ENCODE peak calls at places on chromosomes 11 and 22, in five cellular contexts. One of them, this sample, is unnamed.

GRCh38 chr22:23397618-23398567 is 182.2 kb downstream of the IGLL1 start:
- DNase-seq in bronchial epithelial cell: no peak
- DNase-seq in ecto neural progenitor cell: no peak
- DNase-seq in non-pigmented ciliary epithelial cell: no peak
- DNase-seq in tibial nerve: no peak
- DNase-seq in this sample: no peak

GRCh38 chr11:36499325-36499724 is 10.7 kb downstream of the TRAF6 start:
- DNase-seq in non-pigmented ciliary epithelial cell: no peak
- DNase-seq in bronchial epithelial cell: no peak
- DNase-seq in tibial nerve: no peak
- DNase-seq in ecto neural progenitor cell: no peak
- DNase-seq in this sample: no peak

GRCh38 chr11:57181678-57182305 is at the start of gene LRRC55:
- DNase-seq in bronchial epithelial cell: no peak
- DNase-seq in tibial nerve: no peak
- DNase-seq in ecto neural progenitor cell: no peak
- DNase-seq in non-pigmented ciliary epithelial cell: no peak
- DNase-seq in this sample: no peak

GRCh38 chr11:123318623-123319022 is 111.4 kb upstream of the GRAMD1B start:
- DNase-seq in ecto neural progenitor cell: no peak
- DNase-seq in non-pigmented ciliary epithelial cell: no peak
- DNase-seq in bronchial epithelial cell: no peak
- DNase-seq in tibial nerve: no peak
- DNase-seq in this sample: no peak

GRCh38 chr22:47987885-47988515 is 1225.5 kb downstream of the TBC1D22A start:
- DNase-seq in non-pigmented ciliary epithelial cell: no peak
- DNase-seq in tibial nerve: no peak
- DNase-seq in bronchial epithelial cell: no peak
- DNase-seq in ecto neural progenitor cell: no peak
- DNase-seq in this sample: no peak

GRCh38 chr11:57585301-57585700 is 12.2 kb upstream of the SERPING1 start:
- DNase-seq in ecto neural progenitor cell: no peak
- DNase-seq in non-pigmented ciliary epithelial cell: no peak
- DNase-seq in bronchial epithelial cell: no peak
- DNase-seq in tibial nerve: no peak
- DNase-seq in this sample: no peak

GRCh38 chr22:30982501-30982900 is 13.4 kb downstream of the TUG1 start:
- DNase-seq in ecto neural progenitor cell: no peak
- DNase-seq in bronchial epithelial cell: no peak
- DNase-seq in tibial nerve: no peak
- DNase-seq in non-pigmented ciliary epithelial cell: no peak
- DNase-seq in this sample: no peak

GRCh38 chr11:105881027-105881426 is 141.0 kb downstream of the MSANTD4 start:
- DNase-seq in tibial nerve: no peak
- DNase-seq in bronchial epithelial cell: no peak
- DNase-seq in non-pigmented ciliary epithelial cell: no peak
- DNase-seq in ecto neural progenitor cell: no peak
- DNase-seq in this sample: no peak

GRCh38 chr11:71913716-71914115 is 14.7 kb downstream of the XNDC1N start:
- DNase-seq in ecto neural progenitor cell: no peak
- DNase-seq in bronchial epithelial cell: no peak
- DNase-seq in non-pigmented ciliary epithelial cell: no peak
- DNase-seq in tibial nerve: no peak
- DNase-seq in this sample: no peak

GRCh38 chr11:61769169-61769920 is 16.9 kb downstream of the MYRF start:
- DNase-seq in tibial nerve: no peak
- DNase-seq in non-pigmented ciliary epithelial cell: peak; percentile 19
- DNase-seq in bronchial epithelial cell: no peak
- DNase-seq in ecto neural progenitor cell: peak; percentile 59
- DNase-seq in this sample: no peak

GRCh38 chr11:132631956-132632355 is 900.3 kb downstream of the OPCML start:
- DNase-seq in non-pigmented ciliary epithelial cell: no peak
- DNase-seq in bronchial epithelial cell: no peak
- DNase-seq in ecto neural progenitor cell: no peak
- DNase-seq in tibial nerve: no peak
- DNase-seq in this sample: no peak

GRCh38 chr11:66478823-66479740 is 1.2 kb upstream of the DPP3 start:
- DNase-seq in tibial nerve: no peak
- DNase-seq in bronchial epithelial cell: peak; percentile 25
- DNase-seq in ecto neural progenitor cell: no peak
- DNase-seq in non-pigmented ciliary epithelial cell: no peak
- DNase-seq in this sample: no peak

GRCh38 chr22:45942344-45942743 is 34.6 kb downstream of the WNT7B start:
- DNase-seq in non-pigmented ciliary epithelial cell: no peak
- DNase-seq in bronchial epithelial cell: no peak
- DNase-seq in ecto neural progenitor cell: no peak
- DNase-seq in tibial nerve: no peak
- DNase-seq in this sample: no peak

GRCh38 chr11:32305460-32305859 is 129.9 kb downstream of the WT1 start:
- DNase-seq in ecto neural progenitor cell: no peak
- DNase-seq in non-pigmented ciliary epithelial cell: no peak
- DNase-seq in tibial nerve: no peak
- DNase-seq in bronchial epithelial cell: no peak
- DNase-seq in this sample: no peak